ENCODE peak calls at places on chromosomes 5 and 9, in nine cellular contexts. X, N, A, R, K, V, L, D and H are unnamed samples.

GRCh38 chr5:122774519-122774860 is 390 bp upstream of the SNX2 start:
- DNase-seq in X (no peak), N (no peak), A (no peak), R (no peak), K (no peak), V (no peak), L (no peak), D (no peak), H (no peak)

GRCh38 chr5:160165137-160166068 is 46.2 kb upstream of the PWWP2A start:
- DNase-seq in X (peak; percentile 15), N (no peak), A (peak; percentile 92), R (no peak), K (peak; percentile 93), V (peak; percentile 75), L (peak; percentile 78), D (peak; percentile 81), H (peak; percentile 38)

GRCh38 chr5:16889972-16890519 is 46.0 kb downstream of the MYO10 start:
- DNase-seq in X (no peak), N (no peak), A (no peak), R (no peak), K (no peak), V (no peak), L (no peak), D (no peak), H (no peak)

GRCh38 chr5:172801184-172801671 is 30.2 kb upstream of the DUSP1 start:
- DNase-seq in X (no peak), N (no peak), A (no peak), R (no peak), K (no peak), V (no peak), L (no peak), D (peak; percentile 64), H (no peak)

GRCh38 chr5:1105350-1106265 is 6.3 kb downstream of the SLC12A7 start:
- DNase-seq in X (no peak), N (no peak), A (no peak), R (peak; percentile 30), K (no peak), V (no peak), L (no peak), D (peak; percentile 87), H (peak; percentile 90)

GRCh38 chr9:111516061-111516465 is 8.9 kb upstream of the ZNF483 start:
- DNase-seq in X (no peak), N (peak; percentile 5), A (no peak), R (no peak), K (peak; percentile 57), V (no peak), L (no peak), D (no peak), H (no peak)

GRCh38 chr5:6193315-6193714 is 185.0 kb downstream of the MED10 start:
- DNase-seq in X (no peak), N (no peak), A (no peak), R (no peak), K (no peak), V (no peak), L (no peak), D (peak; percentile 52), H (no peak)

GRCh38 chr5:136048966-136049365 is 20.2 kb downstream of the TGFBI start:
- DNase-seq in X (no peak), N (no peak), A (peak; percentile 25), R (no peak), K (no peak), V (peak; percentile 59), L (no peak), D (no peak), H (no peak)

GRCh38 chr5:14880688-14881087 is 9.1 kb upstream of the ANKH start:
- DNase-seq in X (no peak), N (no peak), A (no peak), R (no peak), K (no peak), V (no peak), L (no peak), D (no peak), H (no peak)

GRCh38 chr9:89428901-89429890 is 68.7 kb downstream of the SEMA4D start:
- DNase-seq in X (no peak), N (no peak), A (no peak), R (peak; percentile 28), K (peak; percentile 85), V (no peak), L (no peak), D (no peak), H (no peak)

GRCh38 chr5:51072937-51073336 is 310.3 kb upstream of the ISL1 start:
- DNase-seq in X (no peak), N (no peak), A (no peak), R (no peak), K (no peak), V (no peak), L (no peak), D (no peak), H (no peak)

GRCh38 chr5:140694276-140694675 is 3.0 kb downstream of the HARS2 start:
- DNase-seq in X (no peak), N (no peak), A (no peak), R (no peak), K (no peak), V (no peak), L (no peak), D (no peak), H (no peak)

DNA sequence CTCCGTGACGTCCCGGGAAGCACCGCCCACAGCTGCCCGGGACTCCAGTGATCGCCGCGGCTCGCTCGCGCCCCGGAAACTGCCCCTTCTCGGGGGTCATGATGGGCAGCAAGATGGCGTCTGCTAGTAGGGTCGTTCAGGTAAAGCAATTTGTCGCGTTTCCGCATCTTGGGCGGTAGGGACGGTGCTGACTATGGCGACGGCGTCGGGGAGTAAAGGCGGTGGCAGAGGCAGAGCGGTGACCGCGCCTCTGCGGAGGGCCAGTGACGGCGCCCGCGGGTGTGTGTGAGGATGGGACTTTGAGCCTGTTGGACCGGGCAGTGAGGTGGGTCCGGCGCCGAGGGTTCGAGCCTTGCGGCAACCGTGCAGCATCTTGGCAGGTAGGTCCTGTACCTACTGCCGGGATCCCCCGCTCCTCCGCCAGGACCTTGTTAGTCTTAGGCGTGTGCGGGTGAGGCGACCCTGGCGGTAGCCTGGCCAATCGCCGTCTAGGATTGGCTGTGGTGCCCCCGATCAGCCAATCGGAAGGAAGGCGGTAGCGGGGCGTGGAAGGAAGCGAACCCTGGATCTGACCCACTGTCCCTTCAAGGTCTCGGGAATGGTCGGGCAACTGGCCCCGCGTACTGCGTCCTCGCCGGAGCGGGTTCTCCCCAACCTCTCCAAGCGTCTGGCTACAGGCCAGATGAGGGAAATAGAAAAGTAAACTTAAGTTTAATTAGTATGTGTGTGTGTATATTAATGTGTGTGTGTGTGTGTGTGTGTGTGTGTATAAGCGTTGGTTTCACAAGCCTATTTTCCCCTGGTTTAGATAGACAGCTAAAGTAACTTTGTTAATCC is 16.7 kb upstream of the CDK7 start:
- DNase-seq in X (peak; percentile 77), N (peak; percentile 69), A (peak; percentile 99), R (peak; percentile 86), K (peak; percentile 96), V (peak; percentile 99), L (peak; percentile 61), D (peak; percentile 96), H (peak; percentile 87)
- TF ChIP-seq CTCF in X (no peak), N (peak; percentile 5), A (peak; percentile 33), R (peak; percentile 13), K (peak; percentile 37), V (peak; percentile 60), L (peak; percentile 11), D (no peak), H (peak; percentile 61)

GRCh38 chr9:22416692-22417060 is 29.9 kb upstream of the DMRTA1 start:
- DNase-seq in X (no peak), N (no peak), A (no peak), R (no peak), K (no peak), V (no peak), L (no peak), D (no peak), H (no peak)

GRCh38 chr9:22415941-22416691 is 30.5 kb upstream of the DMRTA1 start:
- DNase-seq in X (no peak), N (no peak), A (no peak), R (no peak), K (no peak), V (no peak), L (no peak), D (no peak), H (no peak)

GRCh38 chr9:22413884-22414283 is 32.7 kb upstream of the DMRTA1 start:
- DNase-seq in X (no peak), N (no peak), A (no peak), R (no peak), K (no peak), V (no peak), L (no peak), D (no peak), H (no peak)
- H3K4me1 ChIP-seq in X (no peaks in the 10 kb centered on the region), N (no peaks in the 10 kb centered on the region), A (no peaks in the 10 kb centered on the region), R (no peaks in the 10 kb centered on the region), K (no peaks in the 10 kb centered on the region), V (no peaks in the 10 kb centered on the region), L (no peaks in the 10 kb centered on the region), D (no peaks in the 10 kb centered on the region), H (no peaks in the 10 kb centered on the region)

DNA sequence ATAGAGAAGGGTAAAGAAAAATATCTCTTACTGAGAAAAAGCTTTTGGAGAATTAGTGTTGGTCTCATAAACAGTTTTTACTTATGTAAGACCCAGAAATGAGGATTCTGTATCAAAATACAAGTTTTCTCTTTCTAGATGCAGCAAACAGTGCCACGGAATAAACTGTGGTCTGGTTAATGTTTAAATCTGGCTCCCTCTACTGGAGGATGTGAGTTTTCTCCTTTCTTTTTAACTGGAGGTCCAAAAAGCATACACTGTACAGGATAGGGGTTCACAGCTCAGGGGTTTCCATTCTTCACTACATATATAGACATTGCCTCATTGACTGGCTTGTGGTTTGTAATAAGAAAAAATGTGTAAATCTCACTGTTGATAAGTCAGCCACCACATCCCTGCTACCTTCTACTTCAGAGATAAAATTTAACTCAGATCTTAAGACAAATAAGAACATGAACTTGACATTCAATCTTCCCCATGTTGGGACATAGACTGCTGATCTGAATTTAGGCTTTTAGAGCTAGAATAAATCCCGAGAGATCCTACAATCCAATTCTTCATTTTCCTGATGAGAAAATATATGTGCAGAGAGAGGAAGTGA is 98.9 kb downstream of the CFAP95 start:
- DNase-seq in X (no peak), N (no peak), A (no peak), R (no peak), K (no peak), V (no peak), L (no peak), D (peak; percentile 77), H (no peak)
- TF ChIP-seq CTCF in X (peak; percentile 60), N (peak; percentile 58), A (peak; percentile 73), R (peak; percentile 72), K (peak; percentile 84), V (peak; percentile 67), L (peak; percentile 61), D (peak; percentile 80), H (peak; percentile 58)

GRCh38 chr9:13181652-13182051 is 97.8 kb downstream of the MPDZ start:
- DNase-seq in X (no peak), N (no peak), A (no peak), R (no peak), K (no peak), V (no peak), L (no peak), D (peak; percentile 11), H (no peak)

GRCh38 chr9:13171261-13171660 is 108.2 kb downstream of the MPDZ start:
- DNase-seq in X (no peak), N (no peak), A (no peak), R (no peak), K (no peak), V (no peak), L (no peak), D (no peak), H (no peak)

GRCh38 chr9:13173553-13173952 is 105.9 kb downstream of the MPDZ start:
- DNase-seq in X (no peak), N (no peak), A (no peak), R (no peak), K (no peak), V (no peak), L (no peak), D (no peak), H (no peak)

GRCh38 chr9:13174906-13175639 is 104.4 kb downstream of the MPDZ start:
- DNase-seq in X (no peak), N (no peak), A (no peak), R (no peak), K (no peak), V (no peak), L (no peak), D (no peak), H (no peak)

GRCh38 chr9:13175732-13176131 is 103.8 kb downstream of the MPDZ start:
- DNase-seq in X (no peak), N (no peak), A (no peak), R (no peak), K (no peak), V (no peak), L (no peak), D (peak; percentile 26), H (no peak)
- H3K4me1 ChIP-seq in X (no peaks in the 10 kb centered on the region), N (no peaks in the 10 kb centered on the region), A (no peaks in the 10 kb centered on the region), R (no peaks in the 10 kb centered on the region), K (no peaks in the 10 kb centered on the region), V (no peaks in the 10 kb centered on the region), L (no peaks in the 10 kb centered on the region), D (no peaks in the 10 kb centered on the region), H (no peaks in the 10 kb centered on the region)